ENCODE peak calls at places on chromosomes 5 and 9, in five cellular contexts. T, L, Z, Y and G are unnamed samples. For H3K4me1, the result is how much of the 10 kb centered on the place peaks cover.

GRCh38 chr5:154757647-154758406 is 2.6 kb downstream of the LARP1 start:
- DNase-seq in Y (no peak), T (no peak), L (no peak), Z (no peak), G (no peak)

GRCh38 chr5:95727764-95728191 is 3.4 kb upstream of the RHOBTB3 start:
- DNase-seq in T (no peak), L (no peak), Y (peak), Z (peak), G (no peak)

GRCh38 chr5:151195622-151196021 is 28.3 kb downstream of the CCDC69 start:
- DNase-seq in Y (no peak), T (no peak), L (no peak), Z (no peak), G (no peak)

GRCh38 chr5:135439426-135440205 is 7.5 kb downstream of the DCANP1 start:
- DNase-seq in L (no peak), T (peak), Y (no peak), Z (no peak), G (no peak)

GRCh38 chr5:36492998-36493655 is 113.3 kb upstream of the SLC1A3 start:
- DNase-seq in Z (no peak), T (no peak), L (peak), Y (no peak), G (no peak)

GRCh38 chr5:65721050-65721774 is 697 bp downstream of the SGTB start:
- DNase-seq in L (no peak), Y (peak), Z (peak), T (no peak), G (no peak)

GRCh38 chr9:98462310-98462709 is 206.9 kb upstream of the TBC1D2 start:
- DNase-seq in Z (no peak), Y (no peak), L (no peak), T (no peak), G (no peak)

GRCh38 chr9:125409637-125410521 is 148.3 kb downstream of the GAPVD1 start:
- DNase-seq in T (peak), Z (peak), Y (peak), L (peak), G (peak)

GRCh38 chr5:17365326-17365725 is 132.7 kb upstream of the TAF11L2 start:
- DNase-seq in Y (no peak), Z (no peak), L (no peak), T (no peak), G (no peak)

GRCh38 chr5:138944527-138945322 is 69.6 kb upstream of the LRRTM2 start:
- DNase-seq in T (no peak), L (no peak), Z (no peak), Y (no peak), G (no peak)

GRCh38 chr5:115179959-115180709 is 10.4 kb upstream of the TRIM36 start:
- DNase-seq in Y (peak), Z (no peak), T (peak), L (no peak), G (no peak)

GRCh38 chr9:33458444-33458843 is 11.1 kb upstream of the AQP3 start:
- DNase-seq in Z (peak), T (no peak), L (peak), Y (no peak), G (no peak)

GRCh38 chr5:76303917-76304316 is 99.2 kb upstream of the IQGAP2 start:
- DNase-seq in T (no peak), Y (no peak), Z (no peak), L (no peak), G (no peak)

GRCh38 chr5:150107909-150108447 is 21.6 kb upstream of the CSF1R start:
- DNase-seq in Y (no peak), Z (no peak), L (no peak), T (no peak), G (no peak)

GRCh38 chr9:138069731-138070456 is 192.3 kb downstream of the CACNA1B start:
- DNase-seq in L (no peak), T (peak), Y (peak), Z (no peak), G (no peak)

GRCh38 chr5:77972545-77973252 is 196.6 kb upstream of the TBCA start:
- DNase-seq in L (no peak), T (no peak), Z (no peak), Y (peak), G (no peak)

GRCh38 chr5:93730124-93730523 is 11.3 kb downstream of the POU5F2 start:
- DNase-seq in Y (no peak), L (no peak), T (no peak), Z (no peak), G (no peak)

GRCh38 chr9:9389904-9390303 is 1222.9 kb downstream of the PTPRD start:
- DNase-seq in L (no peak), T (no peak), Z (no peak), Y (no peak), G (no peak)

GRCh38 chr5:40587284-40587882 is 92.3 kb upstream of the PTGER4 start:
- DNase-seq in Y (no peak), T (no peak), L (no peak), Z (no peak), G (no peak)

GRCh38 chr5:139689631-139690384 is 41.7 kb downstream of the CXXC5 start:
- DNase-seq in Z (no peak), T (no peak), L (no peak), Y (peak), G (no peak)

GRCh38 chr9:37988041-37988440 is 81.0 kb downstream of the SHB start:
- DNase-seq in Z (no peak), L (no peak), Y (no peak), T (no peak), G (no peak)

GRCh38 chr9:74555015-74555414 is 57.9 kb downstream of the RORB start:
- DNase-seq in Z (no peak), Y (peak), L (no peak), T (no peak), G (no peak)

GRCh38 chr5:103120607-103121200 is 603 bp downstream of the PPIP5K2 start:
- DNase-seq in T (no peak), Y (peak), L (no peak), Z (peak), G (no peak)

GRCh38 chr5:136295914-136296313 is 69.4 kb downstream of the TRPC7 start:
- DNase-seq in Z (no peak), Y (no peak), L (no peak), T (no peak), G (no peak)

GRCh38 chr5:154837009-154837881 is 13.2 kb downstream of the FAXDC2 start:
- DNase-seq in Y (no peak), L (no peak), Z (peak), T (no peak), G (no peak)

GRCh38 chr5:143314664-143315063 is 88.8 kb downstream of the NR3C1 start:
- DNase-seq in Y (no peak), Z (no peak), L (no peak), T (no peak), G (no peak)

GRCh38 chr5:220008-220407 is 1.9 kb downstream of the SDHA start:
- DNase-seq in Y (no peak), L (no peak), T (no peak), Z (no peak), G (no peak)
- H3K9ac ChIP-seq in Y (peak), L (no peak), T (no peak), Z (peak), G (no peak)

DNA sequence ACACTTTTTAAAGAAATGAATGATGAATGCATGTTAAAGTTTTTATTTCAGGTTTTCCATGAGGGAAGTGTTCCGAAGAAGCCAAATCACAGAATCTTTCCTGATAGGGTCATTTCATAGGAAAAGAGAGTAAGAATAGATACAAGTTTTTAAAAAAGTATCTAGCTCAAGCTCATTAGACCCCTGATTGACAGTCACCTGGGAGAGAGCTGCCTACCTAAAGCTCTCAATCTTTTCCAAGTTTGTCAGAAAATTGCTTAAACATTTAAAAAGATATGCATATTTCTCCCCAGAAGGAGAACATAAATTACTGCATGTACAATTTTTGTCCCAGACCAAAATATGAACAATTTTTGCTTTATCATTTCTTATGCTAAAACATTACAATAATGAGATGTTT is 47.9 kb upstream of the CHSY3 start:
- DNase-seq in L (no peak), Y (no peak), T (no peak), Z (no peak), G (no peak)
- H3K4me1 ChIP-seq in L (under half), Y (under half), T (under half), Z (under half), G (under half)

GRCh38 chr9:136551401-136552116 is 5.7 kb upstream of the NOTCH1 start:
- DNase-seq in Z (no peak), L (no peak), Y (no peak), T (peak), G (no peak)
- TF ChIP-seq YY1 in Z (no peak), L (no peak), Y (no peak), T (no peak), G (no peak)

DNA sequence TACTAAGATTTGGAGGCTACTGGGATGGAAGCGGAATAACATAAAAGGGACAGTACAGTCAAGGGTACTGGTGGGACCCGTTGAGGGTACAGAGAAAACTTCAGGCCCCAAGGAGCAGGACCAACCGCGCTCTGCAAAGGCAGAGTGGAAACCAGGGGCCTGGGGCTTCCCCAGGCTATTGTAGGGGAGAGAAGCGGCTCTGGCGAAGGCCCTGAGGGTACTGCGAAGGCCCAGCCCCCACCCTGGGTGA is 449 bp downstream of the TPM2 start:
- DNase-seq in Y (no peak), Z (no peak), L (no peak), T (no peak), G (no peak)
- H3K9ac ChIP-seq in Y (peak), Z (peak), L (peak), T (no peak), G (peak)

GRCh38 chr5:141950207-141951005 is 7.6 kb downstream of the PCDH12 start:
- DNase-seq in Z (no peak), Y (no peak), T (no peak), L (no peak), G (no peak)

GRCh38 chr5:141944086-141944485 is 13.9 kb downstream of the PCDH12 start:
- DNase-seq in T (no peak), L (no peak), Y (no peak), Z (no peak), G (no peak)

GRCh38 chr5:141945511-141946024 is 12.4 kb downstream of the PCDH12 start:
- DNase-seq in L (no peak), Y (peak), T (peak), Z (no peak), G (no peak)

GRCh38 chr5:141948812-141949211 is 9.2 kb downstream of the PCDH12 start:
- DNase-seq in Z (no peak), L (no peak), Y (no peak), T (no peak), G (no peak)

DNA sequence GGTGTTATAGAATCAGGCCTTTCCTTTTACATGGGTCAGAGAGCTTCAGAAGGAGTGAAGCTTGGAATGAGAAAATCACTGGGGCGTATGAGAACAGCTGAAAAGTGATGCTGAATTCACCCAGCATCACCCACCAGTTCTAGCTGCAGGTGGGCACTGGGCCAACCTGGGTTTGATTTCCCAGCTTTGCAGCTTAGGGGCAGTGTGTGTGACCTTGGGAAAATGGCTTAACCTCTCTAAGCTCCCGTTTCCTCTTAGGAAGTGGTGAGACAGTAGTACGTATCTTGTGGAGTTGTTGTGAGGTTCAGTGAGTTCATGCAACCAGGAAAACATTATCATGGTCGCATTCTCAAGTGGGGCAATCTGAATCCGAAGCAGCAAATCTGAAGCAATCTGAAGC is 10.6 kb downstream of the PCDH12 start:
- DNase-seq in L (no peak), Y (no peak), T (no peak), Z (no peak), G (no peak)
- H3K4me1 ChIP-seq in L (under half), Y (under half), T (under half), Z (under half), G (under half)

GRCh38 chr9:2158729-2159128 is 143.6 kb downstream of the SMARCA2 start:
- DNase-seq in T (no peak), Y (no peak), Z (no peak), L (no peak), G (no peak)
- TF ChIP-seq YY1 in T (no peak), Y (no peak), Z (no peak), L (no peak), G (no peak)

GRCh38 chr5:74927336-74927735 is 61.1 kb upstream of the FAM169A start:
- DNase-seq in T (no peak), L (no peak), Y (no peak), Z (no peak), G (no peak)
- H3K9ac ChIP-seq in T (no peak), L (no peak), Y (no peak), Z (no peak), G (no peak)

DNA sequence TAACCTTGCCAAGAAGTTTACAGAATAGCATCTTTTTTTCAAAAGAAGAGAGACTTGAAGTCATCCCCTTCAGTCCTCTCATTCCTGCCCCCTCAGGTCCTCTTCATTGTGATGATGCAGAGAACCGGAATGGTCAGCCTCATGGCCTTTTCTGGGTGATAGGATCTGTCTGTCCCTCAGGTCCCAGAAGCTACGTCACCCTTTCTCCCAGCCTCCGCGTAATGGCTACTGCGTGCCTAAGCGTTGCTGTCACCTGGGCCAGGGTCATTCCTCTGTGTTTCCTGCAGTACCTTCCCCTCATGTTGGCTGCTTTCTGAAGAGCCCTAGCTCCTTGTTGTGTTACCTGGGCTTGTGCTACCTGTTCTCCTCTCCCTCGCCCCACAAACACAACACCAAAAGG is 4.7 kb downstream of the PIK3R1 start:
- DNase-seq in Y (no peak), T (no peak), L (no peak), Z (no peak), G (no peak)
- H3K4me1 ChIP-seq in Y (under half), T (under half), L (under half), Z (half or more), G (under half)